ENCODE peak calls at places on chromosome 13, in five cellular contexts. V is fibroblast of lung, O is ovary, C is vagina, U is Peyer's patch. J is an unnamed sample. For H3K27me3, the result is how much of the 10 kb centered on the place peaks cover.

GRCh38 chr13:112619730-112620639 is 32.0 kb upstream of the TUBGCP3 start:
- DNase-seq in V (peak), O (no peak), C (no peak), U (no peak), J (no peak)

GRCh38 chr13:37386276-37386675 is 212.3 kb downstream of the POSTN start:
- DNase-seq in O (no peak), U (no peak), C (no peak), V (peak), J (no peak)

GRCh38 chr13:30892966-30893365 is 13.1 kb upstream of the MEDAG start:
- DNase-seq in U (no peak), O (no peak), V (peak), C (no peak), J (no peak)

GRCh38 chr13:66312312-66313087 is 917.6 kb downstream of the PCDH9 start:
- DNase-seq in V (peak), O (peak), C (no peak), U (no peak), J (no peak)

GRCh38 chr13:38628554-38628953 is 58.3 kb upstream of the FREM2 start:
- DNase-seq in V (peak), U (no peak), C (no peak), O (no peak), J (no peak)

GRCh38 chr13:79522583-79522982 is 41.6 kb downstream of the NDFIP2 start:
- DNase-seq in U (no peak), C (no peak), O (no peak), V (peak), J (no peak)

GRCh38 chr13:114007566-114007965 is 33.7 kb upstream of the C13orf46 start:
- DNase-seq in C (no peak), V (no peak), U (no peak), O (no peak), J (no peak)

GRCh38 chr13:79404985-79405384 is 1.1 kb downstream of the RBM26 start:
- DNase-seq in C (no peak), V (peak), O (no peak), U (peak), J (no peak)

GRCh38 chr13:113161433-113161832 is 3.0 kb downstream of the PROZ start:
- DNase-seq in C (no peak), O (no peak), U (no peak), V (no peak), J (no peak)

GRCh38 chr13:32894589-32895001 is 121.6 kb upstream of the KL start:
- DNase-seq in V (peak), U (no peak), O (no peak), C (no peak), J (no peak)

GRCh38 chr13:30751183-30751933 is 16.0 kb downstream of the ALOX5AP start:
- DNase-seq in V (no peak), C (no peak), U (no peak), O (no peak), J (no peak)

GRCh38 chr13:35198821-35199220 is 256.8 kb downstream of the NBEA start:
- DNase-seq in U (no peak), C (no peak), V (no peak), O (no peak), J (no peak)

GRCh38 chr13:76473552-76474134 is 412.6 kb downstream of the KCTD12 start:
- DNase-seq in C (no peak), V (peak), O (peak), U (peak), J (peak)

GRCh38 chr13:36157475-36157874 is 26.3 kb upstream of the DCLK1 start:
- DNase-seq in V (no peak), O (no peak), U (no peak), C (no peak), J (no peak)

GRCh38 chr13:74040200-74040599 is 94.0 kb downstream of the KLF12 start:
- DNase-seq in C (no peak), O (no peak), V (peak), U (peak), J (no peak)

GRCh38 chr13:32669030-32669646 is 82.9 kb downstream of the PDS5B start:
- DNase-seq in O (no peak), V (peak), U (no peak), C (no peak), J (no peak)

GRCh38 chr13:24141333-24141910 is 19.1 kb upstream of the SPATA13 start:
- DNase-seq in V (no peak), U (no peak), O (no peak), C (no peak), J (no peak)

GRCh38 chr13:49319555-49320350 is 72.0 kb downstream of the CDADC1 start:
- DNase-seq in C (no peak), O (no peak), V (peak), U (no peak), J (no peak)

GRCh38 chr13:63403726-63404125 is 1988.1 kb upstream of the PCDH20 start:
- DNase-seq in O (no peak), V (no peak), C (no peak), U (no peak), J (no peak)

GRCh38 chr13:83248751-83249150 is 633.5 kb downstream of the SLITRK1 start:
- DNase-seq in U (no peak), C (no peak), O (no peak), V (no peak), J (no peak)

GRCh38 chr13:63184693-63185092 is 1769.0 kb upstream of the PCDH20 start:
- DNase-seq in U (no peak), V (peak), O (no peak), C (no peak), J (no peak)

GRCh38 chr13:94548382-94549240 is 47.3 kb downstream of the TGDS start:
- DNase-seq in O (peak), C (no peak), U (peak), V (peak), J (no peak)

GRCh38 chr13:45331981-45332830 is 8.8 kb downstream of the TPT1 start:
- DNase-seq in U (no peak), C (no peak), V (peak), O (no peak), J (no peak)

GRCh38 chr13:37479901-37480300 is 118.7 kb downstream of the POSTN start:
- DNase-seq in C (no peak), O (no peak), V (no peak), U (no peak), J (no peak)

GRCh38 chr13:106603568-106603967 is 35.6 kb upstream of the ARGLU1 start:
- DNase-seq in C (no peak), U (no peak), O (no peak), V (no peak), J (no peak)

GRCh38 chr13:106610511-106610910 is 42.6 kb upstream of the ARGLU1 start:
- DNase-seq in U (no peak), C (no peak), V (peak), O (no peak), J (no peak)

GRCh38 chr13:106612688-106613087 is 44.8 kb upstream of the ARGLU1 start:
- DNase-seq in U (peak), V (no peak), O (peak), C (peak), J (no peak)

DNA sequence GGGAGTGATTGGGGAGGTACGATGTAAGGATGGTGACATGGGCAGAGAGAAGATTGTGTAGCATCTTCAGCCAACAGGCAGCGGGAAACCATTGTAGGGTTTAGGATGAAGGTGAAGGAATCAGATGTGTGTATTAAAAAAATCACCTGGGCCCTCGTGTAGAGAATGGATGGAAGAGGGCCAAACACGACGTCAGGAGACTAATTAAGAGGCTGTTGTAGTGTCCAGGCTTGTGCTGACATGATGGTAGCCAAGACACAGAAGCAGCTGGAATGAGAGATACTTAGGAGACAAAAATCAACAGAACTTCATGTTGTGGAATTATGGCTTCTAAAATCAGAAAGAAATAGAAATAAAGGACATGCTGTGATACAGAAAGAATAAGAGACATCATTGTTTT is 41.2 kb upstream of the ARGLU1 start:
- DNase-seq in O (no peak), V (no peak), C (no peak), U (no peak), J (no peak)
- H3K27me3 ChIP-seq in O (under half), V (under half), C (under half), U (under half), J (under half)

GRCh38 chr13:102401305-102401704 is 543 bp downstream of the FGF14 start:
- DNase-seq in V (no peak), O (no peak), C (no peak), U (no peak), J (no peak)
- H3K27me3 ChIP-seq in V (under half), O (under half), C (under half), U (under half), J (under half)

GRCh38 chr13:61913183-61913582 is 497.5 kb upstream of the PCDH20 start:
- DNase-seq in V (peak), U (no peak), O (no peak), C (no peak), J (no peak)

GRCh38 chr13:61905054-61905453 is 489.4 kb upstream of the PCDH20 start:
- DNase-seq in C (no peak), V (no peak), U (no peak), O (no peak), J (no peak)

GRCh38 chr13:61908906-61909305 is 493.3 kb upstream of the PCDH20 start:
- DNase-seq in V (no peak), U (no peak), O (no peak), C (no peak), J (no peak)
- H3K27me3 ChIP-seq in V (under half), U (under half), O (under half), C (under half), J (under half)

GRCh38 chr13:109725297-109725696 is 61.1 kb downstream of the IRS2 start:
- DNase-seq in O (no peak), V (no peak), U (no peak), C (peak), J (no peak)

GRCh38 chr13:109722068-109722467 is 64.3 kb downstream of the IRS2 start:
- DNase-seq in V (no peak), U (no peak), O (no peak), C (peak), J (no peak)

GRCh38 chr13:109720758-109721184 is 65.6 kb downstream of the IRS2 start:
- DNase-seq in U (no peak), C (peak), V (no peak), O (no peak), J (no peak)

GRCh38 chr13:109724603-109725002 is 61.8 kb downstream of the IRS2 start:
- DNase-seq in C (no peak), V (no peak), U (no peak), O (no peak), J (no peak)

GRCh38 chr13:109723046-109723445 is 63.3 kb downstream of the IRS2 start:
- DNase-seq in C (no peak), U (no peak), V (no peak), O (no peak), J (no peak)
- H3K27me3 ChIP-seq in C (under half), U (under half), V (under half), O (under half), J (under half)

DNA sequence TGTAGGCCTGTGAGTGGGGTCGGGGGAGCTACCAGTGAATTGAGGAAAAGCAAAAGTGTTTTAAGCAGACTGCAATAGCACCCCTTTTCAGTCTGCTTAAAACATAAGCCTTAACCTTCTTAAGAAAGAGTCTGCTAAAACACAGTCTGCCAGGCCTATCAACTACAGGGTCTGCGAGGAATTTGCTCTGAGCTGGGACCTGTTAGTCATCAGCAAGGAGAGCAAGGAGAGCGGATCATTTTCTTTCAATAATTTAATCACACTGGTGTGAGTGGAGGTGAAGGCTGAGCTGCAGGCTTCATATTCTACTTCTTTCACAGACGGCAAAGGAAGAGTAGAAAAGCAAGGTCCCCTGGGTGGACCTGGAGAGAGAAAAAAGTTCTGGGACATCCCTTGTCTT is 342.7 kb downstream of the ENOX1 start:
- DNase-seq in C (no peak), U (no peak), V (peak), O (no peak), J (no peak)
- H3K27me3 ChIP-seq in C (under half), U (under half), V (under half), O (under half), J (under half)

GRCh38 chr13:99155821-99156220 is 44.8 kb upstream of the UBAC2 start:
- DNase-seq in C (no peak), O (no peak), V (no peak), U (no peak), J (no peak)

GRCh38 chr13:99159331-99160061 is 41.2 kb upstream of the UBAC2 start:
- DNase-seq in O (no peak), U (no peak), C (no peak), V (no peak), J (no peak)

GRCh38 chr13:99158846-99159245 is 41.8 kb upstream of the UBAC2 start:
- DNase-seq in V (no peak), C (no peak), O (no peak), U (no peak), J (no peak)

GRCh38 chr13:99154064-99154463 is 46.6 kb upstream of the UBAC2 start:
- DNase-seq in V (no peak), C (no peak), O (no peak), U (no peak), J (no peak)

DNA sequence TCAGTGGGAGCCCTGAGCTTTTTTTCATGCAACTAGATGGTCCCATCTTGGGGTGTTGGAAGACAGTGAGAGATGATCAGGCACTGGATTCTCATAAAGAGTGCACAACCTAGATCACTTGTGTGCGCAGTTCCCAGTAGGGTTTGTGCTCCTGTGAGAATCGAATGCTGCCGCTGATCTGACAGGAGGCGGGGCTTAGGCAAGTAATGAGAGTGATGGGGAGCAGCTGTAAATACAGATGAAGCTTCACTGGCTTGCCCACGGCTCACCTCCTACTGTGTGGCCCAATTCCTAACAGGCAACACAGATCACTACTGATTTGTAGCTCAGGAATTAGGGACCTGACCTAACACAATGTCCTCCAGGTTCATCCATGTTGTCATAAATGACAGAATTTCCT is 43.6 kb upstream of the UBAC2 start:
- DNase-seq in V (no peak), O (no peak), U (no peak), C (no peak), J (no peak)
- H3K27me3 ChIP-seq in V (under half), O (under half), U (under half), C (under half), J (under half)